ENCODE peak calls at places on chromosome 1, in seven cellular contexts. B is activated CD8-positive, alpha-beta T cell treated with anti-CD3 and anti-CD28 coated beads for 36 hours; I is left lung; O is Right ventricle myocardium superior; P is esophagus mucosa; U is left cardiac atrium; L is naive thymus-derived CD8-positive, alpha-beta T cell. K is an unnamed sample.

GRCh38 chr1:111219466-111220286 is 7.8 kb upstream of the CHI3L2 start:
- ATAC-seq in B (peak; percentile 38), I (no peak), O (peak; percentile 23), P (peak; percentile 34), U (no peak), L (peak; percentile 1), K (peak; percentile 76)

GRCh38 chr1:7783178-7783711 is 846 bp upstream of the PER3 start:
- ATAC-seq in B (peak; percentile 14), I (peak; percentile 63), O (peak; percentile 76), P (peak; percentile 43), U (peak; percentile 74), L (peak; percentile 26), K (peak; percentile 17)

GRCh38 chr1:116999596-116999995 is 2.0 kb upstream of the CD101 start:
- ATAC-seq in B (no peak), I (no peak), O (no peak), P (peak; percentile 19), U (no peak), L (no peak), K (no peak)

GRCh38 chr1:179770887-179771502 is 27.9 kb downstream of the FAM163A start:
- ATAC-seq in B (no peak), I (no peak), O (no peak), P (no peak), U (no peak), L (no peak), K (no peak)

GRCh38 chr1:78831731-78832360 is 174.7 kb downstream of the ADGRL4 start:
- ATAC-seq in B (no peak), I (no peak), O (no peak), P (no peak), U (peak; percentile 12), L (no peak), K (no peak)

GRCh38 chr1:161166669-161167548 is 683 bp downstream of the PPOX start:
- ATAC-seq in B (no peak), I (peak; percentile 6), O (peak; percentile 0), P (no peak), U (peak; percentile 1), L (no peak), K (no peak)

GRCh38 chr1:40267767-40268187 is 9.7 kb downstream of the ZMPSTE24 start:
- ATAC-seq in B (no peak), I (peak; percentile 91), O (peak; percentile 92), P (peak; percentile 71), U (peak; percentile 92), L (no peak), K (no peak)

GRCh38 chr1:154972517-154973343 is 1.8 kb upstream of the CKS1B start:
- ATAC-seq in B (no peak), I (peak; percentile 31), O (no peak), P (peak; percentile 0), U (no peak), L (no peak), K (no peak)

GRCh38 chr1:172609528-172609927 is 49.4 kb upstream of the FASLG start:
- ATAC-seq in B (peak; percentile 73), I (peak; percentile 47), O (peak; percentile 77), P (peak; percentile 48), U (peak; percentile 22), L (peak; percentile 77), K (no peak)

GRCh38 chr1:20199410-20199809 is 13.1 kb upstream of the PLA2G2C start:
- ATAC-seq in B (no peak), I (peak; percentile 29), O (no peak), P (peak; percentile 43), U (no peak), L (no peak), K (no peak)

GRCh38 chr1:29084196-29084521 is 39.5 kb downstream of the TMEM200B start:
- ATAC-seq in B (no peak), I (no peak), O (no peak), P (no peak), U (no peak), L (no peak), K (no peak)

GRCh38 chr1:182595641-182596240 is 6.7 kb upstream of the RNASEL start:
- ATAC-seq in B (peak; percentile 80), I (peak; percentile 89), O (peak; percentile 68), P (peak; percentile 80), U (peak; percentile 76), L (peak; percentile 75), K (no peak)

GRCh38 chr1:116306837-116307442 is 66.1 kb upstream of the ATP1A1 start:
- ATAC-seq in B (no peak), I (no peak), O (no peak), P (no peak), U (no peak), L (no peak), K (no peak)

GRCh38 chr1:156462954-156463795 is 37.4 kb downstream of the MEF2D start:
- ATAC-seq in B (no peak), I (no peak), O (no peak), P (no peak), U (no peak), L (no peak), K (no peak)

GRCh38 chr1:119715542-119715941 is 3.8 kb downstream of the PHGDH start:
- ATAC-seq in B (no peak), I (no peak), O (no peak), P (peak; percentile 43), U (no peak), L (no peak), K (no peak)

GRCh38 chr1:26289158-26290059 is 9.5 kb downstream of the SH3BGRL3 start:
- ATAC-seq in B (peak; percentile 22), I (peak; percentile 41), O (peak; percentile 3), P (peak; percentile 14), U (peak; percentile 9), L (peak; percentile 17), K (peak; percentile 79)

GRCh38 chr1:77282187-77282865 is 507 bp downstream of the AK5 start:
- ATAC-seq in B (peak; percentile 71), I (peak; percentile 71), O (peak; percentile 58), P (peak; percentile 35), U (peak; percentile 73), L (peak; percentile 66), K (peak; percentile 32)

GRCh38 chr1:202207292-202207691 is 13.7 kb downstream of the LGR6 start:
- ATAC-seq in B (no peak), I (peak; percentile 49), O (peak; percentile 32), P (no peak), U (peak; percentile 56), L (no peak), K (no peak)

GRCh38 chr1:44664730-44665370 is 9.4 kb downstream of the TMEM53 start:
- ATAC-seq in B (peak; percentile 94), I (no peak), O (no peak), P (no peak), U (no peak), L (peak; percentile 86), K (peak; percentile 92)

GRCh38 chr1:117664314-117664713 is 58.5 kb downstream of the TENT5C start:
- ATAC-seq in B (peak; percentile 90), I (peak; percentile 23), O (no peak), P (peak; percentile 70), U (no peak), L (peak; percentile 87), K (peak; percentile 98)

GRCh38 chr1:208036177-208036808 is 125.4 kb upstream of the CD34 start:
- ATAC-seq in B (no peak), I (no peak), O (no peak), P (no peak), U (no peak), L (no peak), K (no peak)

GRCh38 chr1:54962612-54963395 is 17.6 kb upstream of the TMEM61 start:
- ATAC-seq in B (no peak), I (no peak), O (no peak), P (no peak), U (no peak), L (no peak), K (no peak)

GRCh38 chr1:87512431-87512830 is 183.8 kb downstream of the LMO4 start:
- ATAC-seq in B (no peak), I (no peak), O (no peak), P (no peak), U (no peak), L (no peak), K (no peak)

K was measured in stimulated activated memory B cell treated with anti-CD40 and anti-IgM and Interleukin-4, amounts not matched to agents 10 μg/mL and 1 μg/mL and 100 μg/mL, for 72 hours.